ENCODE peak calls at places on chromosomes 5 and 9, in eight cellular contexts. C is GM12865, J is AG09319, Y is fibroblast of lung, G is lung, D is WTC11, P is neural crest cell, M is lower leg skin. W is an unnamed sample.

GRCh38 chr9:130898552-130898852 is 1.9 kb upstream of the QRFP start:
- DNase-seq in Y (no peak), D (no peak), J (no peak), G (no peak), M (no peak), C (no peak), P (no peak), W (no peak)

GRCh38 chr9:137956688-137957385 is 79.3 kb downstream of the CACNA1B start:
- DNase-seq in M (no peak), Y (no peak), C (peak), G (no peak), D (no peak), P (no peak), J (no peak), W (peak)

GRCh38 chr9:108568093-108568492 is 287.7 kb downstream of the ACTL7B start:
- DNase-seq in G (no peak), P (no peak), M (no peak), Y (no peak), J (no peak), C (no peak), D (no peak), W (no peak)

GRCh38 chr5:142684508-142685031 is 1.3 kb downstream of the FGF1 start:
- DNase-seq in J (no peak), C (no peak), P (peak), Y (no peak), M (peak), G (no peak), D (no peak), W (no peak)

GRCh38 chr9:109914280-109915027 is 134.5 kb downstream of the PALM2AKAP2 start:
- DNase-seq in Y (peak), P (no peak), C (peak), M (no peak), D (no peak), J (peak), G (no peak), W (no peak)

GRCh38 chr5:2764581-2764980 is 13.1 kb upstream of the IRX2 start:
- DNase-seq in M (no peak), G (no peak), J (no peak), D (no peak), P (no peak), C (no peak), Y (no peak), W (peak)

GRCh38 chr9:1231998-1232919 is 182.1 kb downstream of the DMRT2 start:
- DNase-seq in Y (peak), J (peak), C (no peak), M (peak), P (no peak), D (no peak), G (peak), W (no peak)

GRCh38 chr9:134381671-134382505 is 55.6 kb downstream of the RXRA start:
- DNase-seq in M (no peak), J (no peak), P (no peak), D (no peak), C (peak), Y (no peak), G (no peak), W (no peak)

GRCh38 chr5:66144799-66145390 is 795 bp downstream of the SREK1 start:
- DNase-seq in D (no peak), Y (no peak), M (peak), C (no peak), J (no peak), G (no peak), P (no peak), W (no peak)

GRCh38 chr5:131973089-131973712 is 27.7 kb upstream of the MEIKIN start:
- DNase-seq in J (no peak), G (no peak), P (no peak), M (no peak), Y (no peak), C (no peak), D (no peak), W (peak)

GRCh38 chr5:36602711-36603321 is 3.6 kb upstream of the SLC1A3 start:
- DNase-seq in Y (no peak), J (no peak), G (no peak), P (no peak), C (peak), D (peak), M (no peak), W (no peak)
- TF ChIP-seq CTCF in Y (peak), J (no peak), G (no peak), P (peak), C (peak), D (no peak), M (no peak), W (no peak)

DNA sequence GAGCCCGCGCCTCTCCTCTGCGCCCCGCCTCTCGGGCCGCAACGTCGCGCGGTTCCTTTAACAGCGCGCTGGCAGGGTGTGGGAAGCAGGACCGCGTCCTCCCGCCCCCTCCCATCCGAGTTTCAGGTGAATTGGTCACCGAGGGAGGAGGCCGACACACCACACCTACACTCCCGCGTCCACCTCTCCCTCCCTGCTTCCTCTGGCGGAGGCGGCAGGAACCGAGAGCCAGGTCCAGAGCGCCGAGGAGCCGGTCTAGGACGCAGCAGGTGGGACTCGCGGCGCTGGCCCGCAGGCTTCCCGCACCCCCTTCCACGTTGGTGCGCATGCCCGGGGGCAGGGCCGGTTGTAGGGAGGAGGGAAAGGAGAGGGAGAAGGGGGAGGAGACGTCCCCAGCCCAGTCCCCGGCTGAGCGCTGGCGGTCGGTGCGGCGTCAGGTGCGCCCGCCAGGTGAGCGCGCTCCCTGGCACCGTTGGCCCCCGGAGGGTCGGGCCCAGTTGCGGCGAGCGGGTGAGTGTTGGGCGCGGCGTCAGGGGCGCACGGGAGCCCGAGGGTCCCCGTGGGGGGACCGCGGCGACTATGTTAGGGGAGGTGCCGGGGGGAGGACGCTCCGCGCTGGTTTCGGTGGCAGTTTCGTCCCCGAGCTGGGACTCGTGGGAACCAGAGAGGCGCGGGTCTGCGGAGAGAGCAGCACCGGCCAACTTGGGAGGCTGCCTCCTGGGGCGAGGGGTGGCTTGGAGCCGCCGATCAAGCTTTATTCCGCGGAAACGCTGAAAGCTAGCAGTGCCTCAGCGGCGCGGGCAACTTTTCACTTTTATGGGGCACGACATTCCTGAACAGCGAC is at the start of gene OCLN:
- DNase-seq in Y (no peak), J (no peak), D (peak), G (peak), C (peak), P (peak), M (peak), W (peak)
- TF ChIP-seq CTCF in Y (no peak), J (no peak), D (no peak), G (no peak), C (no peak), P (no peak), M (no peak), W (no peak)

DNA sequence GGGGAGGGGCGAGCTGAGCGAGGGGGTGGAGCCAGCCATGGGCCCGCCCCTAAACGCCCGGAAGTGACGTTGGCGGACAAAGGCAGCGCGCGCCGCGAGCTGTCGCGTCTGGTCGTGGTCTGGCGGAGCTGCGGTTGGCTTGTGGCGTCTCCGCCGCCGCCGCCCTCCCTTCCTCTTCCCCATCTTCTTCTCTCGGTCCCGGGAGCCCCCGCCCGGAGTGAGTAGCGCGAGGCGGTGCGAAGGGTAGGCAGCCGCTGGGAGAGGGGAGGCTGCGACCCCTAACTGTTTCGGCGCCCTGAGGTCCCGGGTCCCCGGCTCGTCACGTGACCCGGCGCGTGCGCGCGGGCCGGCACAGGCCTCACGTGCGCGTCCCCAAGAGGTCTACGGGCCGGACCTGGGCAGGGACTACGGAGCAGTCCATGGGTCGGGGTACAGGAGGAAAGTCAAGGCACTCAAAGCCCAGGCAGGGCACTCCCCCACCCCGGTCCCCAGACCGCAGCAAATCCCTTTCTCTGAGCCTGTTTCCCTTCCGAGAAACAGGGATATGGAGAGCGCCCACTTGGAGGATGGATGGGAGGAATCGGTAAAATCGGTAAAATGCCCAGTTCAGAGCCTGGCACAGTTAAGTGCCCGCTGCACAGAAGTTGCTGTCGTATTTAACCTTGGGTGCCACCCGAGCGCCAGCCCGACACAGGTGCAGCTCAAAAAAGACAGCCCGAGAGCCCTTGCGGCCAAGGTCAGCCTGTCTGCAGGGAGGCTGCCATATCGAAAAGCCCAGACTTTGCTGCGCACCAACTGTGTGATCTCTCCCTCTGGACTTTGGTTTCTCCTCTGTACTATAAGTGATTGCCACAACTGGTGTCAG is at the start of gene NTMT1:
- DNase-seq in P (peak), M (peak), G (peak), D (peak), J (no peak), C (peak), Y (peak), W (peak)
- TF ChIP-seq CTCF in P (no peak), M (no peak), G (no peak), D (no peak), J (no peak), C (no peak), Y (no peak), W (no peak)

DNA sequence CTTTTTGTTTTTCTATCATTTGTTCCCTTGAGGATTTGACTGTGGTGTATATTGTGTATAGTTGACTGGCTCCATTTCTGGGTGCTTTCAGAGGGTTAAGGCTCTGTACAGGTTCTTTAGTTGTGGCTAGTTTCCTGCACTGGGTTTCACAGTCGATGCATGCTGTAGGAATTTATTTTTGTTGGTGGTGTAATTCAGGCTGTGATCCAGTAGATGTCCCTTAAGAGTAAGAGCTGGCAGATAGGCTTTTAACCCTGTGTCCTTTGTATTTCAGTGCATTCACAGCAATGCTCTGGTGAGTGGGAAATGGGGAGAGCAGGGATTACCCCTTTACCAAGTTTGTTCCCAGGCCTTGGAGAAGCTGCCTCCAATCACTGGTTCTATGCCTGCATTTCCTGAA is 112.9 kb downstream of the SPATA31D1 start:
- DNase-seq in D (no peak), M (no peak), C (peak), G (no peak), P (no peak), J (no peak), Y (no peak), W (no peak)
- TF ChIP-seq CTCF in D (no peak), M (no peak), C (no peak), G (no peak), P (peak), J (no peak), Y (no peak), W (no peak)

DNA sequence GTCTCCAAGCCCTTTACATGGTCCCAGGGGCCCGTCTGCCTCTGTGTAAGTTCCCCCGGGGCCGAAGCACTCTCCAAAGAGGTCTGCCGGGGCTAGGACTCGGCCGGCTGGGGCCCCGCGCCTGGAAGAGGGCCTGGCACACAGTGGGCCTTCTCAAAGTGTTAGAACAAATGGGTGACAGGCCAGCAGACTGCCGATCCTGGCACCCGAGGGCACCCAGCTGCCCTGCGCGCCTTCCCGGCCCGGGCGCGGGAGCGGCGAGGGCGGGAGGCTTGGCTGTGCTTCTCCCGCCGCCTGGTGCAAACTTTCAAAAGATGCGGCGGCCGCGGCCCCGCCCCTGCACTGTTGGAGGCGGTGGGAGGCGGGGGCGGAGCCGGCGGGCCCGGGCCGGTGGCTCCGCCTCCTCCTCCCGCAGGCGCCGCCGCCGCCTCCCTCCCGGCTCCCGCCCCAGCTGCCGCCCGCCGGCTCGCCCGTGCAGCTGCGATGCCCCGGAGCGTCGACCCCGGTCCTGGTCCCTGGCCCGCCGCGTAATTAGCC is at the start of gene NEURL1B:
- DNase-seq in Y (peak), J (peak), C (peak), D (peak), M (no peak), G (no peak), P (peak), W (peak)
- TF ChIP-seq CTCF in Y (no peak), J (no peak), C (no peak), D (no peak), M (no peak), G (no peak), P (no peak), W (no peak)

GRCh38 chr5:7816535-7816901 is 34.4 kb downstream of the CFAP90 start:
- DNase-seq in C (no peak), Y (no peak), M (no peak), J (no peak), D (no peak), G (no peak), P (no peak), W (no peak)

GRCh38 chr5:7813007-7813406 is 37.9 kb downstream of the CFAP90 start:
- DNase-seq in C (no peak), G (no peak), M (no peak), Y (no peak), D (no peak), J (no peak), P (no peak), W (no peak)

GRCh38 chr5:7813576-7813975 is 37.4 kb downstream of the CFAP90 start:
- DNase-seq in J (no peak), M (no peak), D (no peak), Y (no peak), G (no peak), P (no peak), C (no peak), W (no peak)

GRCh38 chr5:7814816-7815215 is 36.1 kb downstream of the CFAP90 start:
- DNase-seq in M (no peak), J (no peak), D (no peak), C (no peak), Y (no peak), G (no peak), P (no peak), W (no peak)

GRCh38 chr5:7815757-7816534 is 35.0 kb downstream of the CFAP90 start:
- DNase-seq in G (peak), J (peak), Y (peak), D (peak), M (peak), P (peak), C (peak), W (peak)
- TF ChIP-seq CTCF in G (peak), J (peak), Y (peak), D (peak), M (peak), P (peak), C (peak), W (peak)

DNA sequence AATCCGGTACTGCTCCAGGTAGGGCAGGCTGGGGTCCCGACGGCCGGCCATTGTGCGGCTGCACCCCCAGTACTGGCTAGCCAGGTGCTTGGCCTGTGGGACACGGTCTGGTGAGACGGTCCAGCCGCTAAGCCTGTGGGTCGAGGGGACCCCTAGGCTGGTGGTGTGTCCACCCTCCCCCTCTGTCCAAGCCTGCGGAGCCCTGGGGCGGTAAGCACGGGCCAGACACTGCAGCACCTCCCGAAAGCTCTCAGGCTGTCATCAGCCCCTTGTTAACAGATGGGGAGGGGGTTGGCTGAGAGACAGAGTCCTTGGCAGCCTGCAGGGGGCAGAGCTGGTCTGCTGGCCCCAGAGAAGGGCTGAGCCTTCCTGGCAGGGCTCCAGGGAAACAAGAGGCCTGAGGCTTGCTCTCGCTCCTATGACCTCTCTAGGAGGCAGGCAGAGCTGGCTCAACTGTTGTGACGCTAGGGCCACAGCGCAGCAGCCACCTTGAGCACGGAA is 11.8 kb upstream of the MRNIP start:
- DNase-seq in J (no peak), G (peak), M (no peak), C (peak), Y (peak), P (no peak), D (no peak), W (no peak)
- TF ChIP-seq CTCF in J (peak), G (no peak), M (no peak), C (peak), Y (peak), P (peak), D (no peak), W (peak)